ENCODE peak calls at places on chromosome 4, in five cellular contexts. One of them, this sample, is unnamed.

GRCh38 chr4:20356565-20356964 is 104.9 kb downstream of the SLIT2 start:
- DNase-seq in NCI-H510A: peak
- DNase-seq in foreskin fibroblast: no peak
- DNase-seq in HEK293T: no peak
- DNase-seq in CD8-positive, alpha-beta memory T cell: no peak
- DNase-seq in this sample: no peak

GRCh38 chr4:27666943-27667342 is 806.3 kb downstream of the STIM2 start:
- DNase-seq in foreskin fibroblast: no peak
- DNase-seq in NCI-H510A: no peak
- DNase-seq in CD8-positive, alpha-beta memory T cell: no peak
- DNase-seq in HEK293T: peak
- DNase-seq in this sample: no peak

GRCh38 chr4:6560416-6561172 is 14.4 kb upstream of the MAN2B2 start:
- DNase-seq in foreskin fibroblast: peak
- DNase-seq in HEK293T: no peak
- DNase-seq in CD8-positive, alpha-beta memory T cell: no peak
- DNase-seq in NCI-H510A: no peak
- DNase-seq in this sample: no peak

GRCh38 chr4:104596189-104596588 is 101.5 kb upstream of the CXXC4 start:
- DNase-seq in NCI-H510A: no peak
- DNase-seq in HEK293T: no peak
- DNase-seq in CD8-positive, alpha-beta memory T cell: no peak
- DNase-seq in foreskin fibroblast: no peak
- DNase-seq in this sample: no peak

GRCh38 chr4:145487626-145488025 is 6.0 kb downstream of the SMAD1 start:
- DNase-seq in foreskin fibroblast: no peak
- DNase-seq in NCI-H510A: no peak
- DNase-seq in CD8-positive, alpha-beta memory T cell: no peak
- DNase-seq in HEK293T: no peak
- DNase-seq in this sample: no peak

GRCh38 chr4:24056258-24056657 is 166.4 kb upstream of the PPARGC1A start:
- DNase-seq in foreskin fibroblast: no peak
- DNase-seq in HEK293T: no peak
- DNase-seq in CD8-positive, alpha-beta memory T cell: no peak
- DNase-seq in NCI-H510A: no peak
- DNase-seq in this sample: no peak

GRCh38 chr4:76301068-76301774 is 5.3 kb upstream of the STBD1 start:
- DNase-seq in HEK293T: peak
- DNase-seq in CD8-positive, alpha-beta memory T cell: no peak
- DNase-seq in NCI-H510A: peak
- DNase-seq in foreskin fibroblast: peak
- DNase-seq in this sample: no peak

GRCh38 chr4:153950100-153950979 is 161.5 kb upstream of the SFRP2 start:
- DNase-seq in CD8-positive, alpha-beta memory T cell: no peak
- DNase-seq in HEK293T: no peak
- DNase-seq in NCI-H510A: no peak
- DNase-seq in foreskin fibroblast: no peak
- DNase-seq in this sample: no peak

GRCh38 chr4:115113382-115114106 is at the start of gene NDST4:
- DNase-seq in CD8-positive, alpha-beta memory T cell: no peak
- DNase-seq in foreskin fibroblast: peak
- DNase-seq in NCI-H510A: peak
- DNase-seq in HEK293T: peak
- DNase-seq in this sample: no peak

GRCh38 chr4:41881931-41882621 is 53.2 kb upstream of the TMEM33 start:
- DNase-seq in CD8-positive, alpha-beta memory T cell: no peak
- DNase-seq in HEK293T: no peak
- DNase-seq in NCI-H510A: no peak
- DNase-seq in foreskin fibroblast: no peak
- DNase-seq in this sample: no peak

GRCh38 chr4:4861592-4862551 is 2.4 kb downstream of the MSX1 start:
- DNase-seq in HEK293T: no peak
- DNase-seq in foreskin fibroblast: no peak
- DNase-seq in NCI-H510A: no peak
- DNase-seq in CD8-positive, alpha-beta memory T cell: no peak
- DNase-seq in this sample: no peak

GRCh38 chr4:101191302-101192098 is 155.8 kb downstream of the PPP3CA start:
- DNase-seq in foreskin fibroblast: peak
- DNase-seq in NCI-H510A: no peak
- DNase-seq in CD8-positive, alpha-beta memory T cell: no peak
- DNase-seq in HEK293T: no peak
- DNase-seq in this sample: no peak

GRCh38 chr4:55214172-55214571 is 88.8 kb upstream of the KDR start:
- DNase-seq in HEK293T: no peak
- DNase-seq in foreskin fibroblast: no peak
- DNase-seq in CD8-positive, alpha-beta memory T cell: no peak
- DNase-seq in NCI-H510A: no peak
- DNase-seq in this sample: no peak